ENCODE peak calls at places on chromosomes 7 and 10, in six cellular contexts. B is fibroblast of lung, D is Peyer's patch, A is mammary epithelial cell, F is heart right ventricle, C is uterus. V is an unnamed sample.

GRCh38 chr10:96830511-96831199 is 1.4 kb upstream of the LCOR start:
- DNase-seq in A (peak; percentile 71), D (peak; percentile 65), F (peak; percentile 54), C (peak; percentile 71), B (peak; percentile 55), V (peak; percentile 64)

GRCh38 chr10:124002391-124003069 is 90.9 kb downstream of the CHST15 start:
- DNase-seq in F (no peak), C (no peak), D (no peak), A (no peak), B (no peak), V (no peak)

GRCh38 chr7:136144182-136144581 is 167.0 kb upstream of the MTPN start:
- DNase-seq in D (no peak), C (no peak), B (no peak), F (no peak), A (no peak), V (no peak)

GRCh38 chr10:45809829-45810228 is 37.5 kb downstream of the AGAP4 start:
- DNase-seq in A (no peak), F (no peak), C (no peak), B (no peak), D (no peak), V (peak; percentile 9)

GRCh38 chr10:132420469-132421376 is 23.7 kb downstream of the PWWP2B start:
- DNase-seq in A (no peak), D (peak; percentile 72), B (no peak), F (no peak), C (no peak), V (no peak)

GRCh38 chr10:122149607-122150505 is 121.2 kb upstream of the BTBD16 start:
- DNase-seq in D (no peak), A (no peak), C (peak; percentile 46), B (no peak), F (peak; percentile 63), V (no peak)

GRCh38 chr7:12889391-12889790 is 202.0 kb downstream of the ARL4A start:
- DNase-seq in C (no peak), F (no peak), D (no peak), B (peak; percentile 64), A (no peak), V (no peak)

GRCh38 chr10:131748831-131749766 is 151.7 kb upstream of the PPP2R2D start:
- DNase-seq in C (no peak), D (peak; percentile 56), B (no peak), F (no peak), A (no peak), V (no peak)

GRCh38 chr10:6018422-6018821 is 41.1 kb upstream of the IL15RA start:
- DNase-seq in A (no peak), C (peak; percentile 57), F (peak; percentile 34), B (no peak), D (no peak), V (no peak)

GRCh38 chr10:5552376-5553321 is 27.9 kb downstream of the CALML3 start:
- DNase-seq in B (no peak), A (no peak), C (no peak), D (peak; percentile 40), F (no peak), V (no peak)

GRCh38 chr10:6953131-6953834 is 373.2 kb upstream of the PRKCQ start:
- DNase-seq in D (no peak), B (no peak), C (peak; percentile 24), F (no peak), A (no peak), V (peak; percentile 73)

GRCh38 chr10:74766501-74766900 is 59.9 kb upstream of the KAT6B start:
- DNase-seq in A (no peak), C (no peak), F (no peak), D (no peak), B (peak; percentile 13), V (no peak)

GRCh38 chr7:153193144-153193595 is 433.6 kb downstream of the ACTR3B start:
- DNase-seq in D (no peak), A (no peak), F (no peak), B (no peak), C (peak; percentile 15), V (no peak)

GRCh38 chr7:19900118-19900517 is 126.7 kb upstream of the TMEM196 start:
- DNase-seq in F (no peak), A (no peak), D (no peak), B (no peak), C (no peak), V (no peak)

GRCh38 chr10:49140306-49141175 is 6.7 kb upstream of the FAM170B start:
- DNase-seq in D (no peak), C (no peak), F (peak; percentile 2), A (no peak), B (no peak), V (no peak)

GRCh38 chr10:7400068-7400824 is 10.6 kb downstream of the SFMBT2 start:
- DNase-seq in F (no peak), D (no peak), A (no peak), B (no peak), C (no peak), V (no peak)

GRCh38 chr7:99460651-99461050 is 5.3 kb downstream of the ATP5MF start:
- DNase-seq in A (no peak), C (no peak), F (no peak), B (no peak), D (no peak), V (no peak)

GRCh38 chr10:70918851-70919530 is 30.6 kb upstream of the PCBD1 start:
- DNase-seq in C (no peak), D (peak; percentile 61), B (no peak), F (no peak), A (no peak), V (no peak)

GRCh38 chr10:110872145-110872983 is 636 bp downstream of the PDCD4 start:
- DNase-seq in F (peak; percentile 72), D (peak; percentile 82), B (peak; percentile 81), C (peak; percentile 80), A (peak; percentile 77), V (no peak)
- H3K4me3 ChIP-seq in F (peak overlapping the region; percentile 95), D (peak overlapping the region; percentile 74), B (peak overlapping the region; percentile 91), C (peak overlapping the region; percentile 93), A (peak overlapping the region; percentile 85), V (peak overlapping the region; percentile 86)

DNA sequence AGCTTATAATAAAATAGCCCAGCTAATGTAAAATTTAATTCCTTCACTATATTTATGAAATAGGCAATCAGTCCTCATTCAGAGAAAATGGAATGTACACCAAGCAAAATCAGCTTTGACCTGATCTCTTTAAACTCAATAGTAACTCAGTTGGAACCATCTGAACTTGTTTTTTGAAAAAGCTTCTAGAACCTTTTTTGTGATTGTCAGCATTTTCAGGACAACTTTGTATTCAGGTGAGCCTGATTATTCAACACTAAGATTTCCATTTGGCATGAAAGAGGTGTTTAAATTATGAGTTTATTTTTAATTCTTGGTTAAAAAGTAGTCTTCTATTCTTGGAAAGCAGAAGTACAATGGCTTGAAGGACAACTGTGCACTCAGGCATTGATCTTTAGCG is 89.5 kb downstream of the FRMD4A start:
- DNase-seq in A (no peak), F (no peak), B (no peak), D (no peak), C (no peak), V (no peak)
- TF ChIP-seq CTCF in A (no peak), F (no peak), B (no peak), D (no peak), C (no peak), V (no peak)

DNA sequence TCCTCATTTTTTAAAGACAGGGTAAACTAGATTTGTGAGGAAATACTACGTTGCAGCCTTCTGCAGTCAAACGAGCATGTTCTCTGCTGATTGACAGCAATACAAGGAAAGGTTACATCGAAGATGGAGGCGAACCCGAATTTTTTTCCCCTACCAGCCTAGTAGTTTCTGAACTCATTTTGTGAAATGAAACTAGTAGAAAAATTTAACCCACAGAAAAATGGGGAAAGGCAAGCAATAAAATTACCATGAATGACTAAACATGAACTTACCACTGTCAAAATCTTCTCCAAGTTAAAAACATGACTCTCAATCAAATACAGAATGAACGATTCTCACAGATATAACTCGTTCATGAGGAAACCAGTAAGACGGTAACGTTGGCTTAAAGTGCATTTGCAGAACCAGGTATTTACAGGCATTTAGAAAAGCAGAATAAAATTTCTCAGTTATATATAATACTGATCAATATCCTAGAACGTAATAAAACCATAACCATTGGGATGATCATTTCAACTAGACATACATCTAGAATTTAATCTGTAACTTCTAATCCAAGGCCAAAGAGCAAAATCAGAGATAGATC is 73.9 kb downstream of the CELF2 start:
- DNase-seq in F (no peak), B (no peak), D (no peak), C (no peak), A (no peak), V (no peak)
- H3K4me3 ChIP-seq in F (no peak overlapping the region), B (no peak overlapping the region), D (no peak overlapping the region), C (no peak overlapping the region), A (no peak overlapping the region), V (no peak overlapping the region)

DNA sequence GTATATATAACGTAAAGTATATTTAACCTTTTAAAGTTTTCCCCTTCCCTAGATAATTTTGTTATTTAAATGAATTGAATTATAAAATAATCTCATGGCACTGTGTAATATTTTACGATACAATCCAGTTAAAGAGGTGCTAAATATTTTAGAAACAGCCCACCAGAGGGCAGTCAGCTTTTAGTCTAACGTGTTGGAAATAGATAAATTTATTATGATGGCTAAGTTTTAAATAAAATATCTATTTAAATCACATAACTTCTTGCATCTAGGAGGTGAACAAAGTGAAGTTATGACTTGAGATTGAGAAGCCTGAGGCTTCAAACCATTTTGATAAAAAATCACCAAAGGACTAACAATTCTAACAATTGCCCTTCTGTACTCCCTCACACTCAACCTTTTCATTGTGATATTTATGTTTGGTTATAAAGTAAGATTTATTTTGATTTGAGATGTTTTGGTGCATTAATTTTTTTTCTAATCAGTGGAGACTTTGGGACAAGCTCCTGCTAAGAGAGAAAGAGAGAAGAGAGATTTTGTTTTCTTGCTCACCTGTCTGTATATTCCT is 171.5 kb upstream of the SP4 start:
- DNase-seq in C (no peak), F (no peak), A (peak; percentile 6), D (no peak), B (peak; percentile 18), V (peak; percentile 41)
- TF ChIP-seq CTCF in C (no peak), F (no peak), A (peak; percentile 51), D (peak; percentile 48), B (peak; percentile 35), V (peak; percentile 22)

GRCh38 chr10:94617389-94617944 is 66.1 kb upstream of the CYP2C18 start:
- DNase-seq in B (no peak), C (no peak), D (no peak), F (no peak), A (peak; percentile 14), V (no peak)

GRCh38 chr10:94623572-94623971 is 60.0 kb upstream of the CYP2C18 start:
- DNase-seq in B (peak; percentile 38), F (no peak), A (no peak), C (no peak), D (no peak), V (no peak)

GRCh38 chr10:94627511-94627910 is 56.0 kb upstream of the CYP2C18 start:
- DNase-seq in A (no peak), D (no peak), F (no peak), C (no peak), B (no peak), V (no peak)

GRCh38 chr10:94626476-94626875 is 57.1 kb upstream of the CYP2C18 start:
- DNase-seq in A (peak; percentile 41), F (no peak), B (no peak), C (no peak), D (no peak), V (no peak)

DNA sequence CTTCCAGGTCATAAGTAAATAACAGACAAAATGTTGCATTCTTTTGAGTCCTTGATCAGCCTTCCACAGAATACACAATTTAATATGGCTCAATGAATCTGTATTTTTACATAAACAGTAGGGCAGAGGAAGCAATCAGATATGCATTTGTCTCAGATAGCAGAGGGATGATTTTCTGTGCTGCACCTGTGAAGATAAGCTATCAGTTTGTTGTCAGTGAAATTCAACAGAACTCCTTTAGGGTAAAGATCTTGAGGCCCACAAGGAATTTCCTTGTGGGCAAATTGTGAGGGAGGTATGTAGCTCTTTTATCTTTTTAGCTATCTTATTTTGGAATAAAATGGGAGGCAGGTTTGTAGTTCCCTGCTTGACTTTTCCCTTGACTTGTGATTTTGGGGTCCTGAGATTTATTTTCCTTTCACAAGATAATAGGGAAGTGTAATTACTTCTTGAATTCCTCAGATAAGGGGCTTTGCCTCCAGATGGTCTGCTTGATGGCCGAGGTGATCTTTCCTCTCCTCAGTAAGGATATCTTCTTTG is 60.8 kb upstream of the CYP2C18 start:
- DNase-seq in A (no peak), C (no peak), D (no peak), F (no peak), B (no peak), V (no peak)
- H3K4me3 ChIP-seq in A (no peak overlapping the region), C (no peak overlapping the region), D (no peak overlapping the region), F (no peak overlapping the region), B (no peak overlapping the region), V (no peak overlapping the region)